ENCODE peak calls at places on chromosomes 7 and 10, in four cellular contexts. D is AG10803; P is mucosa of descending colon; Z is activated effector memory CD4-positive, alpha-beta T cell treated with Interleukin-2 at 50 U/mL for 16 hours. U is an unnamed sample.

GRCh38 chr7:46319841-46320240 is 398.8 kb upstream of the IGFBP3 start:
- DNase-seq in D (no peak), P (no peak), Z (no peak), U (no peak)

GRCh38 chr7:122143376-122143750 is 686 bp downstream of the AASS start:
- DNase-seq in D (peak), P (peak), Z (no peak), U (peak)

GRCh38 chr7:129567377-129567776 is 44.1 kb upstream of the NRF1 start:
- DNase-seq in D (no peak), P (no peak), Z (no peak), U (no peak)

GRCh38 chr10:101310528-101311439 is 43.2 kb upstream of the BTRC start:
- DNase-seq in D (no peak), P (no peak), Z (no peak), U (no peak)

GRCh38 chr10:48608279-48608681 is 3.4 kb upstream of the ARHGAP22 start:
- DNase-seq in D (peak), P (no peak), Z (no peak), U (peak)

GRCh38 chr7:106400990-106401389 is 116.2 kb upstream of the NAMPT start:
- DNase-seq in D (no peak), P (no peak), Z (no peak), U (no peak)

GRCh38 chr7:155228459-155228845 is 69.2 kb upstream of the INSIG1 start:
- DNase-seq in D (peak), P (no peak), Z (no peak), U (no peak)

GRCh38 chr7:48938539-48938938 is 14.2 kb downstream of the CDC14C start:
- DNase-seq in D (peak), P (no peak), Z (no peak), U (no peak)

GRCh38 chr10:50511512-50512213 is 112.1 kb downstream of the SGMS1 start:
- DNase-seq in D (no peak), P (no peak), Z (no peak), U (no peak)

GRCh38 chr10:70715853-70716795 is 43.8 kb downstream of the ADAMTS14 start:
- DNase-seq in D (no peak), P (no peak), Z (no peak), U (no peak)

GRCh38 chr7:40680657-40681056 is 545.9 kb downstream of the SUGCT start:
- DNase-seq in D (peak), P (no peak), Z (no peak), U (no peak)

GRCh38 chr10:101829561-101830315 is 11.5 kb upstream of the OGA start:
- DNase-seq in D (no peak), P (peak), Z (peak), U (peak)

GRCh38 chr10:78218833-78219490 is 185.3 kb downstream of the RPS24 start:
- DNase-seq in D (no peak), P (no peak), Z (no peak), U (no peak)

GRCh38 chr7:141220263-141220662 is 146.4 kb downstream of the TMEM178B start:
- DNase-seq in D (no peak), P (no peak), Z (no peak), U (no peak)

GRCh38 chr7:253491-254336 is 36.3 kb upstream of the FOXL3 start:
- DNase-seq in D (no peak), P (no peak), Z (no peak), U (no peak)

GRCh38 chr10:104429834-104430233 is 76.2 kb downstream of the CFAP58 start:
- DNase-seq in D (no peak), P (no peak), Z (no peak), U (no peak)

GRCh38 chr10:25083546-25084111 is 67.2 kb downstream of the THNSL1 start:
- DNase-seq in D (no peak), P (no peak), Z (no peak), U (no peak)

GRCh38 chr7:34491899-34492298 is 166.1 kb upstream of the NPSR1 start:
- DNase-seq in D (no peak), P (no peak), Z (no peak), U (no peak)

GRCh38 chr10:14879055-14879800 is 562 bp downstream of the SUV39H2 start:
- DNase-seq in D (peak), P (peak), Z (peak), U (no peak)

GRCh38 chr10:92342801-92343200 is 51.8 kb downstream of the MARCHF5 start:
- DNase-seq in D (peak), P (no peak), Z (no peak), U (no peak)

GRCh38 chr10:54703086-54703485 is 97.9 kb downstream of the PCDH15 start:
- DNase-seq in D (no peak), P (no peak), Z (no peak), U (no peak)

GRCh38 chr10:75351637-75352036 is 49.9 kb downstream of the ZNF503 start:
- DNase-seq in D (no peak), P (no peak), Z (no peak), U (no peak)

GRCh38 chr7:140069298-140069949 is 6.7 kb upstream of the PARP12 start:
- DNase-seq in D (no peak), P (no peak), Z (no peak), U (no peak)

GRCh38 chr7:151110941-151111645 is 24.8 kb downstream of the AGAP3 start:
- DNase-seq in D (peak), P (peak), Z (peak), U (peak)

GRCh38 chr10:59181668-59182067 is 5.2 kb downstream of the PHYHIPL start:
- DNase-seq in D (peak), P (no peak), Z (no peak), U (no peak)

GRCh38 chr7:1460757-1461639 is 1.7 kb upstream of the MICALL2 start:
- DNase-seq in D (peak), P (peak), Z (no peak), U (no peak)

GRCh38 chr7:36441344-36442022 is 51.8 kb downstream of the ANLN start:
- DNase-seq in D (no peak), P (no peak), Z (no peak), U (no peak)

GRCh38 chr7:68573271-68574000 is 1024.8 kb upstream of the AUTS2 start:
- DNase-seq in D (no peak), P (no peak), Z (no peak), U (no peak)

U was measured in Peyer's patch.